ENCODE peak calls at places on chromosome 2, in eight cellular contexts. One of them, this sample, is unnamed.

GRCh38 chr2:1550658-1551316 is 137.5 kb downstream of the TPO start:
- DNase-seq in aorta: peak; percentile 61
- DNase-seq in DMS153: peak; percentile 7
- DNase-seq in NCI-H1105: peak; percentile 36
- DNase-seq in islet precursor cell: peak; percentile 81
- DNase-seq in HT1080: peak; percentile 17
- DNase-seq in fibroblast of mammary gland: peak; percentile 26
- DNase-seq in mucosa of gallbladder: peak; percentile 36
- DNase-seq in this sample: peak; percentile 41

GRCh38 chr2:52732849-52733395 is 1034.7 kb upstream of the CHAC2 start:
- DNase-seq in aorta: no peak
- DNase-seq in DMS153: no peak
- DNase-seq in NCI-H1105: no peak
- DNase-seq in islet precursor cell: peak; percentile 54
- DNase-seq in HT1080: no peak
- DNase-seq in fibroblast of mammary gland: no peak
- DNase-seq in mucosa of gallbladder: peak; percentile 40
- DNase-seq in this sample: no peak

GRCh38 chr2:240183370-240184197 is 43.1 kb upstream of the OTOS start:
- DNase-seq in aorta: peak; percentile 18
- DNase-seq in DMS153: no peak
- DNase-seq in NCI-H1105: no peak
- DNase-seq in islet precursor cell: no peak
- DNase-seq in HT1080: no peak
- DNase-seq in fibroblast of mammary gland: no peak
- DNase-seq in mucosa of gallbladder: no peak
- DNase-seq in this sample: no peak

GRCh38 chr2:154143105-154143504 is 271.4 kb downstream of the GALNT13 start:
- DNase-seq in aorta: no peak
- DNase-seq in DMS153: no peak
- DNase-seq in NCI-H1105: no peak
- DNase-seq in islet precursor cell: no peak
- DNase-seq in HT1080: no peak
- DNase-seq in fibroblast of mammary gland: no peak
- DNase-seq in mucosa of gallbladder: no peak
- DNase-seq in this sample: no peak

GRCh38 chr2:205857532-205857931 is 175.2 kb downstream of the NRP2 start:
- DNase-seq in aorta: no peak
- DNase-seq in DMS153: no peak
- DNase-seq in NCI-H1105: no peak
- DNase-seq in islet precursor cell: no peak
- DNase-seq in HT1080: no peak
- DNase-seq in fibroblast of mammary gland: no peak
- DNase-seq in mucosa of gallbladder: no peak
- DNase-seq in this sample: no peak

GRCh38 chr2:150417278-150417677 is 70.2 kb downstream of the RND3 start:
- DNase-seq in aorta: no peak
- DNase-seq in DMS153: no peak
- DNase-seq in NCI-H1105: no peak
- DNase-seq in islet precursor cell: no peak
- DNase-seq in HT1080: no peak
- DNase-seq in fibroblast of mammary gland: no peak
- DNase-seq in mucosa of gallbladder: no peak
- DNase-seq in this sample: no peak

GRCh38 chr2:3044587-3045317 is 332.9 kb downstream of the EIPR1 start:
- DNase-seq in aorta: no peak
- DNase-seq in DMS153: no peak
- DNase-seq in NCI-H1105: no peak
- DNase-seq in islet precursor cell: no peak
- DNase-seq in HT1080: no peak
- DNase-seq in fibroblast of mammary gland: no peak
- DNase-seq in mucosa of gallbladder: no peak
- DNase-seq in this sample: no peak

GRCh38 chr2:18721038-18721922 is 131.9 kb upstream of the NT5C1B start:
- DNase-seq in aorta: peak; percentile 58
- DNase-seq in DMS153: no peak
- DNase-seq in NCI-H1105: no peak
- DNase-seq in islet precursor cell: no peak
- DNase-seq in HT1080: no peak
- DNase-seq in fibroblast of mammary gland: no peak
- DNase-seq in mucosa of gallbladder: no peak
- DNase-seq in this sample: no peak

GRCh38 chr2:41879367-41879871 is 168.4 kb upstream of the PKDCC start:
- DNase-seq in aorta: no peak
- DNase-seq in DMS153: peak; percentile 78
- DNase-seq in NCI-H1105: peak; percentile 73
- DNase-seq in islet precursor cell: peak; percentile 81
- DNase-seq in HT1080: no peak
- DNase-seq in fibroblast of mammary gland: no peak
- DNase-seq in mucosa of gallbladder: no peak
- DNase-seq in this sample: peak; percentile 47

GRCh38 chr2:7725132-7725849 is 808.1 kb downstream of the RNF144A start:
- DNase-seq in aorta: no peak
- DNase-seq in DMS153: no peak
- DNase-seq in NCI-H1105: no peak
- DNase-seq in islet precursor cell: no peak
- DNase-seq in HT1080: no peak
- DNase-seq in fibroblast of mammary gland: peak; percentile 40
- DNase-seq in mucosa of gallbladder: no peak
- DNase-seq in this sample: no peak

GRCh38 chr2:160418398-160418765 is 75.2 kb downstream of the RBMS1 start:
- DNase-seq in aorta: no peak
- DNase-seq in DMS153: no peak
- DNase-seq in NCI-H1105: no peak
- DNase-seq in islet precursor cell: no peak
- DNase-seq in HT1080: peak; percentile 35
- DNase-seq in fibroblast of mammary gland: no peak
- DNase-seq in mucosa of gallbladder: no peak
- DNase-seq in this sample: no peak

GRCh38 chr2:119282139-119282965 is 58.7 kb downstream of the STEAP3 start:
- DNase-seq in aorta: no peak
- DNase-seq in DMS153: no peak
- DNase-seq in NCI-H1105: no peak
- DNase-seq in islet precursor cell: peak; percentile 32
- DNase-seq in HT1080: no peak
- DNase-seq in fibroblast of mammary gland: no peak
- DNase-seq in mucosa of gallbladder: no peak
- DNase-seq in this sample: no peak

GRCh38 chr2:19488009-19488691 is 129.7 kb upstream of the OSR1 start:
- DNase-seq in aorta: no peak
- DNase-seq in DMS153: no peak
- DNase-seq in NCI-H1105: no peak
- DNase-seq in islet precursor cell: peak; percentile 67
- DNase-seq in HT1080: peak; percentile 94
- DNase-seq in fibroblast of mammary gland: peak; percentile 82
- DNase-seq in mucosa of gallbladder: no peak
- DNase-seq in this sample: no peak

GRCh38 chr2:10525573-10526265 is 77.6 kb upstream of the ODC1 start:
- DNase-seq in aorta: no peak
- DNase-seq in DMS153: no peak
- DNase-seq in NCI-H1105: no peak
- DNase-seq in islet precursor cell: peak; percentile 45
- DNase-seq in HT1080: no peak
- DNase-seq in fibroblast of mammary gland: no peak
- DNase-seq in mucosa of gallbladder: no peak
- DNase-seq in this sample: no peak

GRCh38 chr2:219455635-219456034 is 21.0 kb downstream of the SPEG start:
- DNase-seq in aorta: peak; percentile 29
- DNase-seq in DMS153: no peak
- DNase-seq in NCI-H1105: no peak
- DNase-seq in islet precursor cell: no peak
- DNase-seq in HT1080: no peak
- DNase-seq in fibroblast of mammary gland: no peak
- DNase-seq in mucosa of gallbladder: no peak
- DNase-seq in this sample: no peak

GRCh38 chr2:68714866-68715265 is 19.7 kb upstream of the ARHGAP25 start:
- DNase-seq in aorta: peak; percentile 87
- DNase-seq in DMS153: no peak
- DNase-seq in NCI-H1105: no peak
- DNase-seq in islet precursor cell: no peak
- DNase-seq in HT1080: peak; percentile 25
- DNase-seq in fibroblast of mammary gland: no peak
- DNase-seq in mucosa of gallbladder: peak; percentile 54
- DNase-seq in this sample: no peak

GRCh38 chr2:120999374-121000097 is 263.9 kb downstream of the GLI2 start:
- DNase-seq in aorta: no peak
- DNase-seq in DMS153: no peak
- DNase-seq in NCI-H1105: no peak
- DNase-seq in islet precursor cell: no peak
- DNase-seq in HT1080: no peak
- DNase-seq in fibroblast of mammary gland: no peak
- DNase-seq in mucosa of gallbladder: no peak
- DNase-seq in this sample: no peak

GRCh38 chr2:116435648-116436047 is 1378.8 kb upstream of the DDX18 start:
- DNase-seq in aorta: no peak
- DNase-seq in DMS153: no peak
- DNase-seq in NCI-H1105: no peak
- DNase-seq in islet precursor cell: no peak
- DNase-seq in HT1080: no peak
- DNase-seq in fibroblast of mammary gland: no peak
- DNase-seq in mucosa of gallbladder: no peak
- DNase-seq in this sample: no peak

GRCh38 chr2:197174539-197175094 is 136.0 kb downstream of the ANKRD44 start:
- DNase-seq in aorta: no peak
- DNase-seq in DMS153: no peak
- DNase-seq in NCI-H1105: no peak
- DNase-seq in islet precursor cell: no peak
- DNase-seq in HT1080: peak; percentile 59
- DNase-seq in fibroblast of mammary gland: peak; percentile 89
- DNase-seq in mucosa of gallbladder: no peak
- DNase-seq in this sample: peak; percentile 20

GRCh38 chr2:154402138-154402714 is 296.3 kb upstream of the KCNJ3 start:
- DNase-seq in aorta: no peak
- DNase-seq in DMS153: no peak
- DNase-seq in NCI-H1105: no peak
- DNase-seq in islet precursor cell: no peak
- DNase-seq in HT1080: peak; percentile 28
- DNase-seq in fibroblast of mammary gland: peak; percentile 38
- DNase-seq in mucosa of gallbladder: no peak
- DNase-seq in this sample: no peak

GRCh38 chr2:75241696-75242095 is 42.4 kb upstream of the TACR1 start:
- DNase-seq in aorta: no peak
- DNase-seq in DMS153: no peak
- DNase-seq in NCI-H1105: no peak
- DNase-seq in islet precursor cell: no peak
- DNase-seq in HT1080: peak; percentile 41
- DNase-seq in fibroblast of mammary gland: peak; percentile 43
- DNase-seq in mucosa of gallbladder: no peak
- DNase-seq in this sample: peak; percentile 20

GRCh38 chr2:152089238-152089637 is 9.6 kb downstream of the CACNB4 start:
- DNase-seq in aorta: no peak
- DNase-seq in DMS153: no peak
- DNase-seq in NCI-H1105: no peak
- DNase-seq in islet precursor cell: no peak
- DNase-seq in HT1080: no peak
- DNase-seq in fibroblast of mammary gland: no peak
- DNase-seq in mucosa of gallbladder: no peak
- DNase-seq in this sample: no peak

GRCh38 chr2:217903859-217904613 is 98.8 kb downstream of the TNS1 start:
- DNase-seq in aorta: peak; percentile 91
- DNase-seq in DMS153: no peak
- DNase-seq in NCI-H1105: no peak
- DNase-seq in islet precursor cell: no peak
- DNase-seq in HT1080: no peak
- DNase-seq in fibroblast of mammary gland: peak; percentile 40
- DNase-seq in mucosa of gallbladder: peak; percentile 79
- DNase-seq in this sample: no peak

GRCh38 chr2:72144746-72145657 is 2.7 kb downstream of the CYP26B1 start:
- DNase-seq in aorta: peak; percentile 64
- DNase-seq in DMS153: peak; percentile 42
- DNase-seq in NCI-H1105: peak; percentile 50
- DNase-seq in islet precursor cell: peak; percentile 84
- DNase-seq in HT1080: no peak
- DNase-seq in fibroblast of mammary gland: no peak
- DNase-seq in mucosa of gallbladder: peak; percentile 9
- DNase-seq in this sample: no peak

GRCh38 chr2:232502513-232502900 is 14.9 kb upstream of the ECEL1 start:
- DNase-seq in aorta: no peak
- DNase-seq in DMS153: no peak
- DNase-seq in NCI-H1105: no peak
- DNase-seq in islet precursor cell: no peak
- DNase-seq in HT1080: no peak
- DNase-seq in fibroblast of mammary gland: peak; percentile 2
- DNase-seq in mucosa of gallbladder: no peak
- DNase-seq in this sample: no peak

GRCh38 chr2:2641541-2642410 is 310.7 kb upstream of the MYT1L start:
- DNase-seq in aorta: no peak
- DNase-seq in DMS153: no peak
- DNase-seq in NCI-H1105: no peak
- DNase-seq in islet precursor cell: no peak
- DNase-seq in HT1080: peak; percentile 66
- DNase-seq in fibroblast of mammary gland: no peak
- DNase-seq in mucosa of gallbladder: no peak
- DNase-seq in this sample: no peak

GRCh38 chr2:25417715-25418369 is 76.1 kb upstream of the DNMT3A start:
- DNase-seq in aorta: no peak
- DNase-seq in DMS153: no peak
- DNase-seq in NCI-H1105: no peak
- DNase-seq in islet precursor cell: no peak
- DNase-seq in HT1080: peak; percentile 30
- DNase-seq in fibroblast of mammary gland: peak; percentile 8
- DNase-seq in mucosa of gallbladder: no peak
- DNase-seq in this sample: no peak

This sample was measured in SK-N-DZ.